ENCODE peak calls at places on chromosomes 16 and 17, in four cellular contexts. T, Y, E and F are unnamed samples.

GRCh38 chr16:27387724-27388123 is 14.2 kb upstream of the IL21R start:
- DNase-seq in T (no peak), Y (no peak), E (no peak), F (no peak)

GRCh38 chr17:31533546-31534155 is 142.2 kb downstream of the RAB11FIP4 start:
- DNase-seq in T (peak; percentile 82), Y (no peak), E (no peak), F (no peak)

GRCh38 chr16:35788381-35788780 is 2329.0 kb downstream of the TP53TG3F start:
- DNase-seq in T (no peak), Y (no peak), E (no peak), F (no peak)

GRCh38 chr16:89638455-89638854 is 19.1 kb downstream of the CHMP1A start:
- DNase-seq in T (no peak), Y (no peak), E (no peak), F (no peak)

GRCh38 chr16:1990336-1991134 is 765 bp downstream of the SYNGR3 start:
- DNase-seq in T (peak; percentile 89), Y (peak; percentile 29), E (no peak), F (peak; percentile 76)

GRCh38 chr16:64773184-64773583 is 348.7 kb downstream of the CDH11 start:
- DNase-seq in T (no peak), Y (no peak), E (no peak), F (no peak)

GRCh38 chr17:40647549-40648325 is at the start of gene SMARCE1:
- DNase-seq in T (peak; percentile 76), Y (peak; percentile 79), E (peak; percentile 63), F (peak; percentile 40)

GRCh38 chr17:83179378-83179777 is 100.0 kb downstream of the METRNL start:
- DNase-seq in T (no peak), Y (no peak), E (no peak), F (no peak)

GRCh38 chr17:15213381-15214087 is 51.6 kb downstream of the PMP22 start:
- DNase-seq in T (peak; percentile 72), Y (no peak), E (no peak), F (no peak)

GRCh38 chr17:14784997-14785696 is 480.0 kb downstream of the PMP22 start:
- DNase-seq in T (peak; percentile 13), Y (peak; percentile 7), E (peak; percentile 25), F (no peak)

GRCh38 chr16:50245417-50246298 is 20.7 kb upstream of the ADCY7 start:
- DNase-seq in T (peak; percentile 48), Y (peak; percentile 43), E (peak; percentile 15), F (peak; percentile 54)

GRCh38 chr17:81514485-81514734 is 1.8 kb upstream of the ACTG1 start:
- DNase-seq in T (no peak), Y (no peak), E (no peak), F (peak; percentile 58)

GRCh38 chr16:4372578-4373355 is 1.1 kb downstream of the VASN start:
- DNase-seq in T (no peak), Y (no peak), E (peak; percentile 21), F (no peak)

GRCh38 chr16:55480228-55480655 is 1.2 kb downstream of the MMP2 start:
- DNase-seq in T (peak; percentile 64), Y (no peak), E (no peak), F (no peak)

GRCh38 chr17:33628500-33629336 is 335.6 kb upstream of the ASIC2 start:
- DNase-seq in T (no peak), Y (no peak), E (no peak), F (no peak)

GRCh38 chr17:348692-349425 is 3.7 kb downstream of the RPH3AL start:
- DNase-seq in T (no peak), Y (no peak), E (no peak), F (no peak)

GRCh38 chr16:67563708-67564468 is 1.6 kb downstream of the CTCF start:
- DNase-seq in T (peak; percentile 48), Y (peak; percentile 35), E (peak; percentile 44), F (no peak)

GRCh38 chr17:69460963-69461922 is 46.7 kb downstream of the MAP2K6 start:
- DNase-seq in T (peak; percentile 21), Y (no peak), E (no peak), F (no peak)

GRCh38 chr16:27314161-27314723 is 468 bp downstream of the IL4R start:
- DNase-seq in T (peak; percentile 55), Y (peak; percentile 58), E (peak; percentile 59), F (no peak)

GRCh38 chr17:57294075-57294474 is 37.8 kb downstream of the MSI2 start:
- DNase-seq in T (no peak), Y (no peak), E (no peak), F (no peak)

GRCh38 chr17:9811537-9811936 is 10.3 kb downstream of the GSG1L2 start:
- DNase-seq in T (no peak), Y (no peak), E (no peak), F (no peak)

GRCh38 chr16:4935231-4935855 is 1.6 kb downstream of the PPL start:
- DNase-seq in T (no peak), Y (no peak), E (no peak), F (no peak)

GRCh38 chr17:1050996-1051925 is 54.3 kb downstream of the TIMM22 start:
- DNase-seq in T (no peak), Y (no peak), E (no peak), F (no peak)

GRCh38 chr17:44830359-44831269 is 527 bp upstream of the GJC1 start:
- DNase-seq in T (peak; percentile 92), Y (peak; percentile 6), E (no peak), F (peak; percentile 16)

GRCh38 chr17:43784628-43785101 is 4.4 kb downstream of the CFAP97D1 start:
- DNase-seq in T (no peak), Y (no peak), E (no peak), F (no peak)

GRCh38 chr17:52035336-52035915 is 123.1 kb downstream of the CA10 start:
- DNase-seq in T (no peak), Y (no peak), E (no peak), F (no peak)

GRCh38 chr16:67021321-67021720 is 7.6 kb upstream of the CBFB start:
- DNase-seq in T (no peak), Y (no peak), E (no peak), F (no peak)

DNA sequence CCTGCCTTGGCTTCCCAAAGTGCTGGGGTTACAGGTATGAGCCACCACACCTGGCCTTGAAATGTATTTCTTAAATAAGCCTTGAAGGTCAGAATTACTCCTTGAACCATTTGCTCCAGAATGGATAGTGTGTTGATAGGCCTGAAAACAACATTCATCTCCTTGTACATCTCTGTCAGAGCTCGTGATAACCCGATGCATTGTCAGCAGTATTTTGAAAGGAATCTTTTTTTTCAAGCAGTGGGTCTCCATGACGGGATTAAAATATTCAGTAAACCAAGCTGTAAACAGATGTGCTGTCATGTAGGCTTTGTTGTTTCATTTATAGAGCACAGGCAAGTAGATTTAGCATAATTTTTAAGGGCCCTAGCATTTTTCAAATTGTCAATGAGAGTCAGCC is 16.6 kb downstream of the NSRP1 start:
- DNase-seq in T (no peak), Y (no peak), E (no peak), F (no peak)
- H3K36me3 ChIP-seq in T (no peaks in the 10 kb centered on the region), Y (no peaks in the 10 kb centered on the region), E (no peaks in the 10 kb centered on the region), F (peaks cover 42% of the 10 kb centered on the region)

GRCh38 chr16:6571044-6571443 is 761.6 kb upstream of the RBFOX1 start:
- DNase-seq in T (peak; percentile 22), Y (no peak), E (no peak), F (no peak)
- H3K36me3 ChIP-seq in T (no peaks in the 10 kb centered on the region), Y (no peaks in the 10 kb centered on the region), E (no peaks in the 10 kb centered on the region), F (no peaks in the 10 kb centered on the region)

GRCh38 chr16:684067-684794 is at the start of gene JMJD8:
- DNase-seq in T (peak; percentile 97), Y (peak; percentile 95), E (peak; percentile 92), F (peak; percentile 94)
- H3K36me3 ChIP-seq in T (no peaks in the 10 kb centered on the region), Y (peaks cover 8% of the 10 kb centered on the region), E (no peaks in the 10 kb centered on the region), F (peaks cover 49% of the 10 kb centered on the region)

DNA sequence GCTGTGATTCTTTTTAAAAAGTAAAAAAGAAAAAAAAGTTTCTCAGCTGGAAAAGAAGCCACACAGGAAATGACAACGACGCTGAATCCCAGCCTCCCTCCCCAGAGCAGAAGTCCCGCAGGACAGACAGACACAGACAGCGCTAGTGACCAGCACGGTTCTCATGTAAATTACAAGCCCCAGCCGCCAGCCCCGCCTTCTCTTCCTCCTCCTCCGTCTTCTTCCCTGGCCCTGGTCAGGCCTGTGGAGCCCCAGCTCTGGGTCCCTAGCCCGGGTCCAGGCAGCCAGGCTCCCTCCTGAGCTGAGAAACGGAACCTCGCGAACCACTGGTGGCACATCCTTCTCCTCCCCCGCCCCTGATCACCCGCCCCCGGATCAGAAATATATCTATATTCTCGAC is 7.0 kb upstream of the IL17C start:
- DNase-seq in T (no peak), Y (no peak), E (no peak), F (no peak)
- H3K36me3 ChIP-seq in T (peaks cover 13% of the 10 kb centered on the region), Y (peaks cover 14% of the 10 kb centered on the region), E (no peaks in the 10 kb centered on the region), F (peaks cover 44% of the 10 kb centered on the region)

DNA sequence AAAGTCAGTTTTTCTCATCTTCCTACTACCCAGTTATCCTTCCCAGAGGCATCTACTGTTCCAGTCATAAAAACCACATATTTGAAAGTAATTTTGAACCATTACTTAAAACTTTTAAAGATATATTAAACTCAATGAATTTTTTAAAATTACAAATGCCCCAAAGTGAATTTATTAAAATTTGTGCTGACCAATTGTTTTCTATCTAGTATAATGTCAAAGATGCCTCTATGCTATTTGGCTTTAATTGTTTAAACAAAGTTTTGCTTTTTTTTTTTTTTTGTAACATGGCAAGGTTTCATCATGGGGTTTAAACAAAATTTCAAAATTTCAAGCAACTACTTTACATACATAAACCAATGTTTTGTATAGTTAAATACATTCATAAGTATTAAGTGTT is 60.7 kb downstream of the FBXL20 start:
- DNase-seq in T (no peak), Y (no peak), E (no peak), F (no peak)
- H3K36me3 ChIP-seq in T (no peaks in the 10 kb centered on the region), Y (peaks cover 6% of the 10 kb centered on the region), E (no peaks in the 10 kb centered on the region), F (no peaks in the 10 kb centered on the region)

GRCh38 chr16:13611596-13611995 is 308.4 kb upstream of the ERCC4 start:
- DNase-seq in T (no peak), Y (no peak), E (no peak), F (no peak)

GRCh38 chr16:13606804-13607203 is 313.1 kb upstream of the ERCC4 start:
- DNase-seq in T (no peak), Y (no peak), E (no peak), F (no peak)

GRCh38 chr16:13607289-13607688 is 312.7 kb upstream of the ERCC4 start:
- DNase-seq in T (no peak), Y (no peak), E (no peak), F (no peak)

GRCh38 chr16:13612623-13613022 is 307.3 kb upstream of the ERCC4 start:
- DNase-seq in T (no peak), Y (no peak), E (no peak), F (no peak)
- H3K36me3 ChIP-seq in T (no peaks in the 10 kb centered on the region), Y (no peaks in the 10 kb centered on the region), E (no peaks in the 10 kb centered on the region), F (no peaks in the 10 kb centered on the region)

DNA sequence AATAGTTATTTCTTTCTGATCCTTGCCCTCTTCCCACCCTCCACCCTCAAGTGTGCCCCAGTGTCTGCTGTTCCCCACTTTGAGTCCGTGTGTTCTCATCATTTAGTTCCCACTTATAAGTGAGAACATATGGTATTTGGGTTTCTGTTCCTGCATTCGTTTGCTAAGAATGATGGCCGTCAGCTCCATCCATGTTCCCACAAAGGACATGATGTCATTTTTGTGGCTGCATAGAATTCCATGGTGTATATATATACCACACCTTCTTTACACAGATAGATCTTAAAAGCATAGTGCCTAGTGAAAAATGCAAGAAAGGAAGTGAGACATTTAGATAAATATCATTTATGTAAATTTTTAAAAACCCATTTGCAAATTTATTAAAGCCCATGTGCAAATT is 33.1 kb downstream of the HS3ST2 start:
- DNase-seq in T (no peak), Y (no peak), E (no peak), F (no peak)
- H3K36me3 ChIP-seq in T (no peaks in the 10 kb centered on the region), Y (no peaks in the 10 kb centered on the region), E (no peaks in the 10 kb centered on the region), F (no peaks in the 10 kb centered on the region)

GRCh38 chr17:8470447-8471047 is 34.9 kb downstream of the NDEL1 start:
- DNase-seq in T (no peak), Y (no peak), E (no peak), F (no peak)
- H3K36me3 ChIP-seq in T (peaks cover 15% of the 10 kb centered on the region), Y (peaks cover 51% of the 10 kb centered on the region), E (peaks cover 20% of the 10 kb centered on the region), F (peaks cover 52% of the 10 kb centered on the region)